ENCODE peak calls at places on chromosomes 2 and 18, in six cellular contexts. A is DND-41, U is GM13976, G is cardiac fibroblast, F is B cell, Z is fibroblast of lung. O is an unnamed sample.

GRCh38 chr2:42195559-42195958 is 26.4 kb downstream of the EML4 start:
- DNase-seq in G (peak; percentile 58), A (no peak), Z (peak; percentile 81), F (no peak), U (no peak), O (no peak)

GRCh38 chr2:60567919-60568874 is 14.7 kb upstream of the BCL11A start:
- DNase-seq in Z (no peak), U (no peak), A (no peak), F (no peak), G (no peak), O (no peak)

GRCh38 chr18:24234330-24234729 is 95.5 kb downstream of the CABYR start:
- DNase-seq in U (no peak), Z (no peak), F (no peak), A (no peak), G (peak; percentile 54), O (no peak)

GRCh38 chr2:179768765-179769164 is 92.6 kb downstream of the ZNF385B start:
- DNase-seq in G (peak; percentile 35), Z (peak; percentile 46), F (no peak), A (no peak), U (no peak), O (no peak)

GRCh38 chr2:135898234-135898786 is 22.1 kb upstream of the MCM6 start:
- DNase-seq in A (no peak), Z (no peak), U (no peak), G (no peak), F (no peak), O (no peak)

GRCh38 chr18:76447268-76447890 is 47.7 kb downstream of the ZNF516 start:
- DNase-seq in G (no peak), Z (peak; percentile 51), F (no peak), A (no peak), U (no peak), O (no peak)

GRCh38 chr18:22705328-22705727 is 227.8 kb upstream of the RBBP8 start:
- DNase-seq in G (peak; percentile 89), U (no peak), Z (peak; percentile 75), A (no peak), F (no peak), O (no peak)

GRCh38 chr2:58633576-58634365 is 392.6 kb upstream of the FANCL start:
- DNase-seq in G (peak; percentile 69), U (no peak), Z (peak; percentile 39), A (no peak), F (no peak), O (no peak)

GRCh38 chr18:8794133-8794986 is 89.0 kb downstream of the MTCL1 start:
- DNase-seq in U (no peak), G (peak; percentile 50), Z (peak; percentile 71), A (no peak), F (no peak), O (no peak)

GRCh38 chr2:230924470-230925341 is at the start of gene GPR55:
- DNase-seq in G (no peak), Z (no peak), A (no peak), U (peak; percentile 80), F (peak; percentile 73), O (no peak)

GRCh38 chr2:151374426-151374825 is 17.0 kb downstream of the TNFAIP6 start:
- DNase-seq in Z (peak; percentile 78), G (peak; percentile 88), U (peak; percentile 41), F (no peak), A (no peak), O (no peak)

GRCh38 chr2:165197346-165197745 is 6.5 kb downstream of the SCN3A start:
- DNase-seq in U (no peak), A (no peak), G (no peak), F (no peak), Z (no peak), O (no peak)

GRCh38 chr18:42611134-42611533 is 504.4 kb downstream of the RIT2 start:
- DNase-seq in Z (no peak), A (no peak), G (no peak), F (no peak), U (no peak), O (no peak)

GRCh38 chr2:134772493-134773169 is 53.8 kb upstream of the TMEM163 start:
- DNase-seq in Z (no peak), A (no peak), F (no peak), U (no peak), G (no peak), O (no peak)

GRCh38 chr2:86350751-86351150 is 13.3 kb upstream of the REEP1 start:
- DNase-seq in U (no peak), Z (no peak), A (no peak), G (no peak), F (no peak), O (no peak)

GRCh38 chr2:6526093-6526824 is 339.4 kb downstream of the CMPK2 start:
- DNase-seq in A (no peak), G (no peak), F (no peak), U (peak; percentile 17), Z (no peak), O (no peak)

GRCh38 chr2:132620115-132620514 is 49.9 kb downstream of the LYPD1 start:
- DNase-seq in U (no peak), Z (no peak), A (no peak), G (peak; percentile 22), F (no peak), O (no peak)

GRCh38 chr2:167843657-167844056 is 403.7 kb downstream of the STK39 start:
- DNase-seq in A (no peak), F (no peak), U (no peak), G (no peak), Z (no peak), O (no peak)

GRCh38 chr2:167842047-167842446 is 405.3 kb downstream of the STK39 start:
- DNase-seq in G (no peak), Z (no peak), A (no peak), U (no peak), F (no peak), O (no peak)

GRCh38 chr2:167843203-167843602 is 404.2 kb downstream of the STK39 start:
- DNase-seq in A (no peak), U (no peak), F (no peak), G (no peak), Z (no peak), O (no peak)

GRCh38 chr2:167844714-167845530 is 402.5 kb downstream of the STK39 start:
- DNase-seq in Z (no peak), U (no peak), F (no peak), A (peak; percentile 33), G (no peak), O (no peak)
- TF ChIP-seq CTCF in Z (no peak), U (no peak), F (no peak), A (peak; percentile 46), G (no peak), O (peak; percentile 44)

DNA sequence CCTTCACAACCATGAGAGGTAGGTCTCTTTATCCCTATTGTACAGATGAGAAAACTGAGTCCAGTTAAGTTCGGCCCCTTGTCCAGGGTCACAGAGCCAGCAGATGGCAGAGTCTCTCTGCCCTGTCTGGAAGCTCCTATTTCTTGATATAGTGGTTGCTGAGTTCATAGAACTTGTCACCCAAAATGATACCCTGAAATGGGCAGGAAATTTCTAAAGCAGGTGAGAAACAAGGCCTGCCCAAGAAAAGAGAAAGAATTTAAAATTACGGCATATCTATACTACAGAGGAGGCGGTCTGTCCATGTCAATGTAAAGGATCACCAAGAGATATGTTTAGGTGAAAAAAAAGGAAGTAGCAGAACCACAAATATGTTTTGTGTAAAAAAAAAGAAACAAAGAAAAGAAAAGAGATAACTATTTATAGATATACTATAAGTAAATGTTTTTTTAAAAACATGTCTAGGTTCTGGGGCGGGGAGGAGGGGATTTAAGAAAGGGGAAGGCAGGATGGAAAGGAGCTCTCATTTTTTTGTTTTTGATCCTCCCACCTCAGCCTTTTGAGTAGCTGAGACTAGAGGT is 39.8 kb downstream of the MYO7B start:
- DNase-seq in U (peak; percentile 65), Z (no peak), F (no peak), A (no peak), G (no peak), O (no peak)
- TF ChIP-seq CTCF in U (no peak), Z (no peak), F (no peak), A (peak; percentile 22), G (no peak), O (no peak)

GRCh38 chr18:36769611-36770314 is 59.0 kb downstream of the TPGS2 start:
- DNase-seq in G (peak; percentile 11), A (no peak), F (no peak), Z (no peak), U (peak; percentile 47), O (no peak)
- TF ChIP-seq CTCF in G (peak; percentile 22), A (peak; percentile 44), F (no peak), Z (no peak), U (peak; percentile 28), O (peak; percentile 39)

DNA sequence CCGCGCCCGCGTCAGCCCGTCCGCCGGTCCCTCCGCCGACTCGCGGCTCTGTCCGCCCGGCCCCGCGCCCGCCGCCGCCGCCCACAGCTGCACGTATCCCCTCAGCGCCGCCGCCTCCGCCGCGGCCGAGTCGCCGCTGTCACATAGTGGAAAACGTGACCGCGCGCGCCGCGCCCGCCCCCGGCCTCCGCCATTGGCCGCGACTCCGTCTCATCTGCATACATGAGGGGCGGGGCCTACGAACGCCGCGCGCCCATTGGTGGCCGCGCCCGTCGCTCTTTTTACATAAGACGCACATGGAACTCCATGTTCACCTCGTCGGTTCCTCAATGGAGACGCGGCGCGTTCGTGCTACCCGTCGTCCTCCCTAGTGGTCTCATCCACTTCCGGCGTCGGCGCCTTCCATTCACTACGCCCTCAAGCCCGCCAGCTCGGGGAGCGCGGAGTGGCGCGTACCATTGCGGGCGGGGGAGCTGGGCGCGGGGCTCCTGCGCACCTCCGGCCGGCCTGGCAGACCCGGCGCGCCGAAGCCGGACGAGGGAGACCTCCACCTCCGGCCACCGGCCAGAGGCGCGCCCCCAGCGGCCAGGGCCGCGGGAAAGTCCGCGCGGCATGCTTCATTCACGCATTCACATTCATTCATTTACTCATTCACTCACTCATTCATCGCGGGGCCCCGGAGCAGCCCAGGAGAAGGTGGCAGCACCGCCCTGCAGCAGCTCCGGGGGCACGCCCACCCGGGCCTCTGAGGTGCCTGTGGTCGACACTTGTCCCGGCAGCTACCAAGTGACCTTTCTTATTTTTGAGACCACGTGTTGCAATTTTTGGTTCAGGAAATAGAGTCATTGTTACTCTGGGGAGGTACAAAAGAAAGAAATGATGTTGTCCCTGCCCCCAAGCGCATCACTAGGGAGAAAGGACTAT is 502 bp upstream of the PER2 start:
- DNase-seq in A (peak; percentile 99), Z (peak; percentile 97), U (peak; percentile 99), F (peak; percentile 95), G (peak; percentile 99), O (peak; percentile 82)
- TF ChIP-seq CTCF in A (no peak), Z (peak; percentile 22), U (peak; percentile 31), F (peak; percentile 25), G (peak; percentile 2), O (peak; percentile 6)

DNA sequence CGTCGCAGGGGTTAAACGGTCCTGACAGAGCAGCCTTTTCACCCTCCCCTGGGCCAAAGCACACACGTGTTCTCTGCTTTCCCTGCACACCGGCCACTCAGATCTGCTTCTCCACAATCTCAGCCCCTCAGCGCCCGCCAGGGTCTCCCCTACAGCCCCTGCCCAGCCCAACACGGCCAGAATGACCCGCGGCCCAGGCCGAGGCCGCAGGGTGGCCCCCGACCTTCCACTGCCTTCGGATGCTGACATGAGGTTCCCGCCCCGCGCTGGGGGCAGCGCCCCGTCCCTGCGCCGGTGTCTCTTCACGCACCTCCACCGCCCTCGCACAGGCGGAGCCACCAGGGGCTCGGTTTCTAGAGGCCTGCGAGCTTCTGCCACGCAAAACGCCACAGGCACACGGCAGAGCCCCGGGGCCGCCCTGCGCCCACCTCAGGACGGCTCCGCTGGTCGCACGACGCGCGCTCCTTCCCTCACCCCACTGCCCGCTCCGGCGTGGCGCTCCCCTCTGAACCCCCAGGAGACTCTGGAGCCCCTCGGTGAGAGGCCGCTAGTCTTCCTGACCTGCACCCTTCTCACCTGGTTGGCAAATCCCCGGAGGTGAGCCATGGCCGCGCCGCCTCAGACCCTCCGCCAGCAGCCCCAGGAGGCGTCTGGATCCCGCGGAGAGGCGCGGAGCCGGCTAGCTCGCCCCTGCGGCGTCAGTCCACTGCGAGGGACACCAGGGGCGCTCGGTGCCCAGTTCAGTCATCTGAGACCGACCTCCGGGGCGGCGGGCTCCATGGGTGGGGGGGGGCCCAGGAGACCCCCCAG is 749 bp downstream of the STK25 start:
- DNase-seq in U (peak; percentile 63), G (peak; percentile 27), F (no peak), Z (peak; percentile 36), A (no peak), O (peak; percentile 75)
- TF ChIP-seq CTCF in U (peak; percentile 12), G (peak; percentile 19), F (no peak), Z (peak; percentile 16), A (no peak), O (no peak)